ENCODE peak calls at places on chromosomes 4 and X, in five cellular contexts. Z is AG20443; I is bronchial epithelial cell; N is progenitor cell of endocrine pancreas; W is stimulated activated CD4-positive, alpha-beta T cell treated with anti-CD3 and anti-CD28 coated beads, Interleukin-15, amount 100 ng/mL, for 1 hour. B is an unnamed sample.

GRCh38 chr4:17275836-17276235 is 236.1 kb downstream of the QDPR start:
- DNase-seq in Z (no peak), I (no peak), N (no peak), W (no peak), B (no peak)

GRCh38 chr4:22522206-22522605 is 6.3 kb upstream of the ADGRA3 start:
- DNase-seq in Z (no peak), I (peak), N (no peak), W (no peak), B (no peak)

GRCh38 chr4:163161536-163162205 is 5.0 kb downstream of the NAF1 start:
- DNase-seq in Z (peak), I (peak), N (no peak), W (no peak), B (no peak)

GRCh38 chr4:97987019-97987648 is 156.1 kb downstream of the STPG2 start:
- DNase-seq in Z (no peak), I (peak), N (no peak), W (no peak), B (peak)

GRCh38 chr4:184310881-184311709 is 93.4 kb upstream of the ENPP6 start:
- DNase-seq in Z (no peak), I (no peak), N (no peak), W (no peak), B (no peak)

GRCh38 chrX:134734343-134735001 is 76.2 kb upstream of the PLAC1 start:
- DNase-seq in Z (no peak), I (no peak), N (no peak), W (no peak), B (no peak)

GRCh38 chr4:76840972-76841473 is 56.9 kb downstream of the SOWAHB start:
- DNase-seq in Z (no peak), I (no peak), N (no peak), W (no peak), B (no peak)

GRCh38 chr4:77201343-77201742 is 44.3 kb downstream of the CCNG2 start:
- DNase-seq in Z (no peak), I (peak), N (no peak), W (no peak), B (no peak)